ENCODE peak calls at places on chromosomes 12 and 14, in ten cellular contexts. Y is WTC11; W is activated T-helper 1 cell treated with anti-CD3 and anti-CD28 coated beads, Interleukin-12 subunit alpha, Interleukin-12 subunit beta, Interleukin-2, Interleukin-4 antibody, amounts not matched to agents 30 ng/mL and 10 ng/mL and 1 ng/mL, durations not matched to agents 14 hours and 24 hours and 36 hours; J is skeletal muscle cell; H is T-helper 1 cell; X is frontal cortex; T is NCI-H1930; I is T-helper 9 cell; Q is right cardiac atrium; P is stimulated activated CD4-positive, alpha-beta T cell treated with anti-CD3 and anti-CD28 coated beads, Interleukin-4, amount 100 ng/mL, for 1 hour. D is an unnamed sample.

GRCh38 chr12:49867580-49868341 is 24.9 kb upstream of the BCDIN3D start:
- DNase-seq in Y (no peak), W (no peak), J (no peak), H (no peak), X (no peak), T (no peak), I (no peak), Q (no peak), P (no peak), D (peak)

GRCh38 chr14:102351023-102351422 is 11.7 kb downstream of the CINP start:
- DNase-seq in Y (no peak), W (no peak), J (no peak), H (no peak), X (no peak), T (no peak), I (no peak), Q (peak), P (no peak), D (no peak)

GRCh38 chr12:13102481-13103195 is 829 bp downstream of the GSG1 start:
- DNase-seq in Y (no peak), W (no peak), J (peak), H (no peak), X (peak), T (no peak), I (no peak), Q (no peak), P (no peak), D (no peak)

GRCh38 chr12:71469235-71469873 is 29.8 kb downstream of the LGR5 start:
- DNase-seq in Y (peak), W (no peak), J (peak), H (no peak), X (no peak), T (no peak), I (no peak), Q (peak), P (no peak), D (peak)

GRCh38 chr12:62914443-62914909 is 20.5 kb downstream of the PPM1H start:
- DNase-seq in Y (no peak), W (no peak), J (no peak), H (no peak), X (no peak), T (no peak), I (no peak), Q (no peak), P (no peak), D (no peak)

GRCh38 chr12:127482950-127483349 is 784.0 kb upstream of the TMEM132C start:
- DNase-seq in Y (no peak), W (no peak), J (no peak), H (no peak), X (no peak), T (no peak), I (no peak), Q (no peak), P (no peak), D (no peak)

GRCh38 chr14:75542585-75543091 is 20.4 kb downstream of the BATF start:
- DNase-seq in Y (no peak), W (peak), J (peak), H (peak), X (peak), T (no peak), I (peak), Q (peak), P (peak), D (no peak)

GRCh38 chr12:6288235-6288634 is 22.2 kb upstream of the PLEKHG6 start:
- DNase-seq in Y (no peak), W (no peak), J (no peak), H (no peak), X (no peak), T (no peak), I (no peak), Q (no peak), P (no peak), D (no peak)

GRCh38 chr12:10331642-10332239 is 24.1 kb downstream of the KLRD1 start:
- DNase-seq in Y (no peak), W (no peak), J (peak), H (no peak), X (peak), T (peak), I (no peak), Q (no peak), P (no peak), D (no peak)

GRCh38 chr14:103713304-103714062 is 1.8 kb downstream of the XRCC3 start:
- DNase-seq in Y (no peak), W (no peak), J (no peak), H (no peak), X (no peak), T (no peak), I (no peak), Q (no peak), P (no peak), D (no peak)

GRCh38 chr12:92505373-92506340 is 197.1 kb upstream of the PLEKHG7 start:
- DNase-seq in Y (no peak), W (peak), J (peak), H (peak), X (no peak), T (no peak), I (peak), Q (peak), P (peak), D (peak)

GRCh38 chr14:70808402-70809237 is 693 bp downstream of the MAP3K9 start:
- DNase-seq in Y (peak), W (peak), J (no peak), H (peak), X (no peak), T (peak), I (peak), Q (peak), P (peak), D (peak)

GRCh38 chr14:73785834-73786631 is 65.6 kb upstream of the PTGR2 start:
- DNase-seq in Y (peak), W (peak), J (peak), H (peak), X (peak), T (no peak), I (peak), Q (peak), P (peak), D (peak)

GRCh38 chr12:31582155-31582554 is 8.8 kb downstream of the DENND5B start:
- DNase-seq in Y (no peak), W (no peak), J (no peak), H (no peak), X (no peak), T (no peak), I (no peak), Q (no peak), P (no peak), D (no peak)

GRCh38 chr12:40078201-40078730 is 27.6 kb downstream of the SLC2A13 start:
- DNase-seq in Y (no peak), W (no peak), J (no peak), H (no peak), X (no peak), T (no peak), I (no peak), Q (no peak), P (no peak), D (no peak)

GRCh38 chr12:105670664-105671063 is 340.2 kb downstream of the C12orf75 start:
- DNase-seq in Y (no peak), W (no peak), J (no peak), H (no peak), X (no peak), T (no peak), I (no peak), Q (no peak), P (no peak), D (no peak)

GRCh38 chr14:68374682-68375081 is 418.2 kb downstream of the ZFP36L1 start:
- DNase-seq in Y (no peak), W (no peak), J (no peak), H (no peak), X (no peak), T (no peak), I (no peak), Q (no peak), P (no peak), D (no peak)

GRCh38 chr14:101361044-101361443 is 200.3 kb upstream of the DIO3 start:
- DNase-seq in Y (no peak), W (no peak), J (no peak), H (no peak), X (no peak), T (no peak), I (no peak), Q (no peak), P (no peak), D (no peak)

GRCh38 chr14:103549361-103550311 is 12.8 kb downstream of the BAG5 start:
- DNase-seq in Y (peak), W (no peak), J (no peak), H (no peak), X (peak), T (no peak), I (no peak), Q (no peak), P (no peak), D (peak)

GRCh38 chr12:56628671-56629458 is 1.3 kb downstream of the BAZ2A start:
- DNase-seq in Y (peak), W (peak), J (peak), H (peak), X (peak), T (no peak), I (peak), Q (peak), P (peak), D (peak)

D was measured in ecto neural progenitor cell.